ENCODE peak calls at places on chromosome 5, in nine cellular contexts. A is nephron progenitor cell, J is Calu3, F is LNCaP clone FGC, E is uterus, S is stomach, I is transverse colon, N is heart right ventricle, Q is NB4. V is an unnamed sample.
A peak's percentile ranks its signal among the peaks of the same experiment; 100 is the strongest.

GRCh38 chr5:106521701-106522100 is 1149.0 kb downstream of the EFNA5 start:
- DNase-seq in A (no peak), J (peak; percentile 16), F (no peak), E (no peak), S (no peak), I (no peak), N (no peak), Q (no peak), V (no peak)

GRCh38 chr5:52693279-52693678 is 94.4 kb upstream of the ITGA1 start:
- DNase-seq in A (no peak), J (peak; percentile 53), F (no peak), E (no peak), S (peak; percentile 28), I (peak; percentile 15), N (peak; percentile 58), Q (peak; percentile 9), V (no peak)

GRCh38 chr5:37552770-37553719 is 173.9 kb downstream of the WDR70 start:
- DNase-seq in A (no peak), J (peak; percentile 2), F (no peak), E (no peak), S (no peak), I (no peak), N (no peak), Q (peak; percentile 21), V (no peak)

GRCh38 chr5:104661256-104661655 is 1098.7 kb upstream of the NUDT12 start:
- DNase-seq in A (no peak), J (no peak), F (peak; percentile 10), E (no peak), S (no peak), I (no peak), N (no peak), Q (no peak), V (no peak)

GRCh38 chr5:156137482-156137881 is 189.5 kb upstream of the SGCD start:
- DNase-seq in A (no peak), J (no peak), F (no peak), E (no peak), S (no peak), I (no peak), N (no peak), Q (no peak), V (no peak)

GRCh38 chr5:154189819-154190651 is 498 bp upstream of the GALNT10 start:
- DNase-seq in A (peak; percentile 83), J (peak; percentile 89), F (no peak), E (peak; percentile 75), S (peak; percentile 89), I (peak; percentile 90), N (peak; percentile 88), Q (peak; percentile 88), V (peak; percentile 67)

GRCh38 chr5:72788851-72789505 is 27.5 kb upstream of the TNPO1 start:
- DNase-seq in A (no peak), J (peak; percentile 46), F (no peak), E (no peak), S (no peak), I (no peak), N (no peak), Q (no peak), V (no peak)

GRCh38 chr5:103808464-103809106 is 246.0 kb upstream of the NUDT12 start:
- DNase-seq in A (peak; percentile 41), J (peak; percentile 65), F (peak; percentile 17), E (no peak), S (no peak), I (peak; percentile 11), N (no peak), Q (peak; percentile 50), V (peak; percentile 30)

GRCh38 chr5:78661044-78661443 is 12.5 kb upstream of the LHFPL2 start:
- DNase-seq in A (no peak), J (no peak), F (no peak), E (no peak), S (no peak), I (no peak), N (no peak), Q (no peak), V (no peak)

GRCh38 chr5:1655496-1656270 is 131.9 kb upstream of the LPCAT1 start:
- DNase-seq in A (no peak), J (no peak), F (no peak), E (no peak), S (no peak), I (no peak), N (no peak), Q (no peak), V (no peak)

GRCh38 chr5:1654786-1655495 is 131.2 kb upstream of the LPCAT1 start:
- DNase-seq in A (no peak), J (no peak), F (no peak), E (no peak), S (no peak), I (no peak), N (no peak), Q (no peak), V (no peak)

GRCh38 chr5:1651971-1652872 is 128.5 kb upstream of the LPCAT1 start:
- DNase-seq in A (no peak), J (no peak), F (no peak), E (no peak), S (no peak), I (no peak), N (no peak), Q (no peak), V (no peak)

GRCh38 chr5:1651250-1651649 is 127.5 kb upstream of the LPCAT1 start:
- DNase-seq in A (no peak), J (no peak), F (no peak), E (no peak), S (no peak), I (no peak), N (no peak), Q (no peak), V (no peak)

DNA sequence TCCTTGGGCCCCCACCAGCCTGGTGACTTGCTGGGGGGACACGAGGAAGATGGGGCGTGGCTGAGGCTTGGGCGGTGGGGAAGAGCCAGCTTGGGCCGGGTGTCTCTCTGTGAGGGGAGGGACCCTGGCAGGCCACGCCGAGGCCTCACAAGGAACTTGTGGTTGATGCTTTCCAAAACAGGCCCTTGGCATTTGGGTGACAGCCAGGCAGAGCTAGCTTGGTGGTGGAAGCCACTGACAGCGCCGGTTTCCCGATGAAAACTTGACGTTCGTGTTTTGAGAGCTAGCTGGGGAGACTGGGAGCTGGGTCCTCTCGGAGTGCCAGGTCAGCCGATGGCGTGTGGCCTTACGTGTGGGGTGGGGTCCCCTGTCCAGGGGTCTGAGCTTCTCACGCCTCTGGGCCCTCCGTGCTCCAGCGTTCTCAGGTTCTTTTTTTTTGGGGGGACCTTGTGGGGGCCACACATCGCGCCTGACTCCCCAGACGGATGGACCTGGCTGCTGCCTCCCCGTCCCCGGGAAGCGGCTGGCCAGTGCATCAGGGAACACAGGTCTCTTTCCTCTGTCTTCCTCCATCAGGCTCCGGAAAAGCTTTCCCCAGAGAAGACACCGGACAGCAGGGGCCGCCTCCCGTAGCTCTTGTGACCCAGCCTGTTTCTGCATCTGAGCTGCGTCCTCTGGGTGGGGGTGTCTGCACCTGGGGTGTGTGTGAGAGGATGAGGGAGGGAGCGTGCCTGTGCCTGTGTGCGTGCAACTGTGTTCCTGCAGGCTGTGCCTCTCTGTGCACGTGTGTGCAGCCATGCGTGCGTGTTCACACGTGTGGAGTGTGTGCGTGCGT is 129.3 kb upstream of the LPCAT1 start:
- DNase-seq in A (no peak), J (no peak), F (no peak), E (no peak), S (no peak), I (no peak), N (no peak), Q (peak; percentile 57), V (no peak)
- TF ChIP-seq CTCF in A (no peak), J (no peak), F (no peak), E (no peak), S (no peak), I (no peak), N (no peak), Q (no peak), V (no peak)

DNA sequence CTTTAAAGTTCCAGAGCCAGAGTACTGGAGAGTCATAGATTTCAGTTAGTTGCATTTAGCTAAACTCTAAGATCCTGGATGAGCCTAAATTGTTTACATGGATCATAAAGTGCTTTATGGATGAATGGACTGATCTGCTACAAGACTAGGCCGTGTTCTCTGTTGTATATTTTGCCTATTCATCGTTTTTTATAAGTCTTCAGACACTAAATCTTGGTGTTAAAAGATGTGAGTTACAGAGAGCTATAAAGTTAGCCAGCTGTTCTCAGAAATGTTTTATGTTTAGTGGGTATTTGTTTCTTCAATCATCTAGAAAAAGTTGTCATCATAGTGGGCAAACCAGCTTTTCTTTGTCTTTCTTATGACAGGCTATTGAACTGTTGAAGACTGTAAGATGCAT is 585.7 kb upstream of the SEMA6A start:
- DNase-seq in A (no peak), J (no peak), F (peak; percentile 18), E (no peak), S (no peak), I (no peak), N (no peak), Q (no peak), V (no peak)
- TF ChIP-seq CTCF in A (no peak), J (no peak), F (no peak), E (no peak), S (no peak), I (no peak), N (no peak), Q (no peak), V (no peak)

GRCh38 chr5:1052641-1053390 is 44.2 kb downstream of the NKD2 start:
- DNase-seq in A (no peak), J (no peak), F (no peak), E (no peak), S (no peak), I (no peak), N (no peak), Q (peak; percentile 59), V (no peak)
- TF ChIP-seq CTCF in A (no peak), J (no peak), F (no peak), E (no peak), S (no peak), I (no peak), N (no peak), Q (peak; percentile 36), V (no peak)

GRCh38 chr5:66213533-66213932 is 69.4 kb downstream of the SREK1 start:
- DNase-seq in A (no peak), J (no peak), F (no peak), E (no peak), S (no peak), I (no peak), N (no peak), Q (no peak), V (no peak)

GRCh38 chr5:66209794-66210193 is 65.7 kb downstream of the SREK1 start:
- DNase-seq in A (no peak), J (no peak), F (no peak), E (no peak), S (no peak), I (no peak), N (no peak), Q (no peak), V (no peak)

GRCh38 chr5:66206465-66206864 is 62.4 kb downstream of the SREK1 start:
- DNase-seq in A (no peak), J (no peak), F (no peak), E (no peak), S (no peak), I (no peak), N (no peak), Q (no peak), V (no peak)

GRCh38 chr5:66207800-66208561 is 63.9 kb downstream of the SREK1 start:
- DNase-seq in A (no peak), J (no peak), F (no peak), E (peak; percentile 69), S (no peak), I (no peak), N (no peak), Q (no peak), V (no peak)

DNA sequence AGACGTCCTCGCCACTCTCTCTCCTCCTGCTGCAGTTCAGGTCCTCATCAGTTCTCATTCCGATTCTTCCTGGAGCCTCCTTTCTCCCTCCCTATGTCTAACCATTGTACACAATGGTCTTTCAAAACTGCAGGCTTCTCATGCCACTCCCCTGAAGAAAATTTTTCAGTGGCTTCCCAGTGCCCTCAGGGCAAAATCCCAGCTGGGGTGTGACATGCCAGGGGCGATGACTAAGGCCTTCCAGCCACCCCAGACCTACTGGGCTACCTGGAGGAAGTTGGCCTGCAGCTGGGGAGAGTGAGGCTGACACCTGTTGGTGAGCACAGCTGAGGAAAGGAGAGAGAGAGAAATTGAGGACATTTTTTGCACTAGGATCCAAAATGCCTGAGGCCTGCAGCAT is 65.2 kb downstream of the SREK1 start:
- DNase-seq in A (no peak), J (peak; percentile 94), F (no peak), E (no peak), S (no peak), I (no peak), N (no peak), Q (no peak), V (no peak)
- TF ChIP-seq CTCF in A (no peak), J (peak; percentile 11), F (peak; percentile 26), E (no peak), S (no peak), I (no peak), N (no peak), Q (no peak), V (no peak)